ENCODE peak calls at places on chromosomes 7 and 10, in five cellular contexts. P is Daoy, U is nephron progenitor cell, F is frontal cortex, N is NCI-H748 treated with DMSO at 0.1 percent for 48 hours. E is an unnamed sample.

GRCh38 chr7:3430588-3430987 is 129.5 kb downstream of the SDK1 start:
- DNase-seq in N (no peak), U (no peak), P (peak), F (no peak), E (no peak)

GRCh38 chr10:130261306-130261705 is 125.1 kb downstream of the GLRX3 start:
- DNase-seq in F (no peak), N (no peak), P (no peak), U (no peak), E (no peak)

GRCh38 chr10:129719415-129719739 is 244.7 kb downstream of the EBF3 start:
- DNase-seq in U (no peak), P (no peak), F (no peak), N (no peak), E (no peak)

GRCh38 chr10:26739087-26739631 is 41.7 kb downstream of the PDSS1 start:
- DNase-seq in U (no peak), P (no peak), N (no peak), F (no peak), E (no peak)

GRCh38 chr10:72029414-72029813 is 58.9 kb downstream of the SPOCK2 start:
- DNase-seq in U (no peak), F (no peak), P (no peak), N (no peak), E (no peak)

GRCh38 chr10:70430489-70431445 is 10.7 kb downstream of the NODAL start:
- DNase-seq in P (no peak), F (peak), U (no peak), N (no peak), E (no peak)

GRCh38 chr10:88996927-88997326 is 6.3 kb downstream of the FAS start:
- DNase-seq in F (no peak), N (no peak), U (no peak), P (no peak), E (no peak)

GRCh38 chr7:23343102-23343501 is 44.0 kb downstream of the MALSU1 start:
- DNase-seq in U (no peak), N (no peak), F (no peak), P (no peak), E (no peak)

GRCh38 chr7:44461387-44461786 is 29.1 kb downstream of the NUDCD3 start:
- DNase-seq in F (no peak), P (peak), N (no peak), U (no peak), E (no peak)

GRCh38 chr7:105567024-105567423 is 14.3 kb downstream of the EFCAB10 start:
- DNase-seq in U (no peak), N (no peak), P (no peak), F (no peak), E (no peak)

GRCh38 chr10:48739141-48739540 is 54.5 kb downstream of the WDFY4 start:
- DNase-seq in F (no peak), U (no peak), N (no peak), P (no peak), E (no peak)

GRCh38 chr10:29535012-29535777 is 99.6 kb downstream of the SVIL start:
- DNase-seq in N (no peak), U (peak), F (peak), P (peak), E (peak)

GRCh38 chr7:13414661-13415105 is 574.8 kb downstream of the ETV1 start:
- DNase-seq in N (no peak), P (no peak), F (no peak), U (no peak), E (no peak)

GRCh38 chr7:135924302-135924701 is 52.9 kb downstream of the MTPN start:
- DNase-seq in N (no peak), U (no peak), F (no peak), P (peak), E (no peak)

GRCh38 chr7:12066004-12066403 is 145.1 kb upstream of the TMEM106B start:
- DNase-seq in U (no peak), N (no peak), P (no peak), F (no peak), E (no peak)

GRCh38 chr10:48451969-48452878 is 145.7 kb downstream of the MAPK8 start:
- DNase-seq in P (no peak), N (no peak), U (no peak), F (peak), E (no peak)

GRCh38 chr10:73096041-73096451 is 620 bp downstream of the P4HA1 start:
- DNase-seq in U (peak), F (no peak), P (peak), N (no peak), E (peak)

GRCh38 chr10:95408931-95409873 is 118.4 kb upstream of the PDLIM1 start:
- DNase-seq in F (no peak), P (peak), U (no peak), N (no peak), E (no peak)

GRCh38 chr7:98930464-98930863 is 52.1 kb downstream of the TRRAP start:
- DNase-seq in U (no peak), N (no peak), P (no peak), F (no peak), E (no peak)

GRCh38 chr10:83881647-83882046 is 257.7 kb upstream of the GHITM start:
- DNase-seq in F (no peak), P (no peak), U (no peak), N (no peak), E (no peak)

GRCh38 chr10:95437669-95438068 is 123.5 kb downstream of the SORBS1 start:
- DNase-seq in P (no peak), F (no peak), U (no peak), N (no peak), E (no peak)

GRCh38 chr10:132431537-132432175 is 34.7 kb downstream of the PWWP2B start:
- DNase-seq in F (no peak), P (no peak), U (no peak), N (no peak), E (no peak)

GRCh38 chr10:24603333-24603732 is 120.4 kb downstream of the ARHGAP21 start:
- DNase-seq in U (no peak), N (no peak), F (no peak), P (peak), E (no peak)

GRCh38 chr10:47206449-47207279 is 93.3 kb upstream of the GDF10 start:
- DNase-seq in P (peak), F (no peak), N (no peak), U (no peak), E (no peak)

GRCh38 chr7:112898432-112899290 is 108.5 kb upstream of the TMEM168 start:
- DNase-seq in F (no peak), P (peak), N (peak), U (peak), E (peak)

GRCh38 chr7:47759056-47759706 is 177.3 kb upstream of the TNS3 start:
- DNase-seq in U (no peak), N (no peak), F (no peak), P (peak), E (no peak)

GRCh38 chr7:91929463-91929862 is 11.2 kb upstream of the AKAP9 start:
- DNase-seq in N (no peak), P (no peak), F (no peak), U (no peak), E (no peak)

GRCh38 chr7:2920956-2921708 is 77.0 kb upstream of the GNA12 start:
- DNase-seq in P (peak), N (no peak), F (no peak), U (no peak), E (no peak)

GRCh38 chr10:84842593-84842992 is 514.2 kb downstream of the CCSER2 start:
- DNase-seq in F (no peak), P (no peak), U (no peak), N (no peak), E (no peak)

GRCh38 chr10:5321273-5321672 is 43.5 kb upstream of the UCN3 start:
- DNase-seq in N (no peak), U (no peak), F (no peak), P (no peak), E (no peak)

GRCh38 chr7:87328281-87328680 is 17.2 kb upstream of the CROT start:
- DNase-seq in U (no peak), N (no peak), P (no peak), F (no peak), E (no peak)

GRCh38 chr7:154913645-154914579 is 89.0 kb downstream of the PAXIP1 start:
- DNase-seq in N (peak), U (peak), F (peak), P (peak), E (peak)

GRCh38 chr10:37667736-37668135 is 189.7 kb downstream of the ZNF248 start:
- DNase-seq in N (no peak), P (no peak), F (no peak), U (no peak), E (no peak)

GRCh38 chr10:36114913-36115312 is 472.8 kb upstream of the FZD8 start:
- DNase-seq in N (no peak), U (no peak), P (peak), F (no peak), E (no peak)

GRCh38 chr10:78312197-78313046 is 278.8 kb downstream of the RPS24 start:
- DNase-seq in F (no peak), U (no peak), N (no peak), P (no peak), E (no peak)

GRCh38 chr7:147638566-147638965 is 952.0 kb upstream of the C7orf33 start:
- DNase-seq in P (no peak), F (no peak), U (no peak), N (no peak), E (no peak)

GRCh38 chr7:73718905-73719805 is at the start of gene STX1A:
- DNase-seq in N (no peak), U (peak), F (peak), P (peak), E (peak)

GRCh38 chr7:158394936-158395335 is 192.7 kb downstream of the PTPRN2 start:
- DNase-seq in U (peak), P (peak), F (no peak), N (no peak), E (peak)

GRCh38 chr10:5283305-5284158 is 81.2 kb upstream of the UCN3 start:
- DNase-seq in P (peak), F (no peak), U (peak), N (peak), E (peak)

E was measured in neural crest cell.